ENCODE peak calls at places on chromosomes 11 and 22, in ten cellular contexts. One of them, this sample, is unnamed.

GRCh38 chr11:120188831-120189455 is 21.9 kb upstream of the OAF start:
- DNase-seq in GM04504: no peak
- DNase-seq in NCI-H1105: no peak
- DNase-seq in upper lobe of right lung: peak
- DNase-seq in GM20000: no peak
- DNase-seq in NCI-H1436: no peak
- DNase-seq in substantia nigra: no peak
- DNase-seq in posterior vena cava: peak
- DNase-seq in mesothelial cell of epicardium: no peak
- DNase-seq in COR-L47: no peak
- DNase-seq in this sample: no peak

GRCh38 chr11:104892723-104893511 is 5.3 kb downstream of the CASP12 start:
- DNase-seq in GM04504: no peak
- DNase-seq in NCI-H1105: no peak
- DNase-seq in upper lobe of right lung: no peak
- DNase-seq in GM20000: no peak
- DNase-seq in NCI-H1436: no peak
- DNase-seq in substantia nigra: no peak
- DNase-seq in posterior vena cava: no peak
- DNase-seq in mesothelial cell of epicardium: no peak
- DNase-seq in COR-L47: no peak
- DNase-seq in this sample: peak

GRCh38 chr11:57940044-57940781 is 83.5 kb upstream of the OR9Q1 start:
- DNase-seq in GM04504: no peak
- DNase-seq in NCI-H1105: no peak
- DNase-seq in upper lobe of right lung: no peak
- DNase-seq in GM20000: no peak
- DNase-seq in NCI-H1436: no peak
- DNase-seq in substantia nigra: no peak
- DNase-seq in posterior vena cava: no peak
- DNase-seq in mesothelial cell of epicardium: no peak
- DNase-seq in COR-L47: no peak
- DNase-seq in this sample: no peak

GRCh38 chr11:44643207-44643606 is 77.7 kb downstream of the CD82 start:
- DNase-seq in GM04504: no peak
- DNase-seq in NCI-H1105: no peak
- DNase-seq in upper lobe of right lung: no peak
- DNase-seq in GM20000: no peak
- DNase-seq in NCI-H1436: no peak
- DNase-seq in substantia nigra: no peak
- DNase-seq in posterior vena cava: no peak
- DNase-seq in mesothelial cell of epicardium: no peak
- DNase-seq in COR-L47: no peak
- DNase-seq in this sample: no peak

GRCh38 chr11:74612877-74613276 is 20.5 kb downstream of the POLD3 start:
- DNase-seq in GM04504: no peak
- DNase-seq in NCI-H1105: no peak
- DNase-seq in upper lobe of right lung: no peak
- DNase-seq in GM20000: no peak
- DNase-seq in NCI-H1436: no peak
- DNase-seq in substantia nigra: no peak
- DNase-seq in posterior vena cava: no peak
- DNase-seq in mesothelial cell of epicardium: no peak
- DNase-seq in COR-L47: no peak
- DNase-seq in this sample: no peak

GRCh38 chr11:128814856-128815705 is 52.0 kb downstream of the KCNJ1 start:
- DNase-seq in GM04504: peak
- DNase-seq in NCI-H1105: no peak
- DNase-seq in upper lobe of right lung: no peak
- DNase-seq in GM20000: no peak
- DNase-seq in NCI-H1436: peak
- DNase-seq in substantia nigra: no peak
- DNase-seq in posterior vena cava: peak
- DNase-seq in mesothelial cell of epicardium: no peak
- DNase-seq in COR-L47: no peak
- DNase-seq in this sample: peak

GRCh38 chr11:55572548-55572947 is 620 bp downstream of the OR4C16 start:
- DNase-seq in GM04504: no peak
- DNase-seq in NCI-H1105: no peak
- DNase-seq in upper lobe of right lung: no peak
- DNase-seq in GM20000: no peak
- DNase-seq in NCI-H1436: no peak
- DNase-seq in substantia nigra: no peak
- DNase-seq in posterior vena cava: no peak
- DNase-seq in mesothelial cell of epicardium: no peak
- DNase-seq in COR-L47: no peak
- DNase-seq in this sample: no peak

GRCh38 chr22:46024136-46024840 is 47.3 kb upstream of the WNT7B start:
- DNase-seq in GM04504: no peak
- DNase-seq in NCI-H1105: no peak
- DNase-seq in upper lobe of right lung: no peak
- DNase-seq in GM20000: no peak
- DNase-seq in NCI-H1436: no peak
- DNase-seq in substantia nigra: no peak
- DNase-seq in posterior vena cava: peak
- DNase-seq in mesothelial cell of epicardium: no peak
- DNase-seq in COR-L47: no peak
- DNase-seq in this sample: no peak

GRCh38 chr22:49392247-49392646 is 435.4 kb downstream of the BRD1 start:
- DNase-seq in GM04504: no peak
- DNase-seq in NCI-H1105: no peak
- DNase-seq in upper lobe of right lung: no peak
- DNase-seq in GM20000: no peak
- DNase-seq in NCI-H1436: no peak
- DNase-seq in substantia nigra: no peak
- DNase-seq in posterior vena cava: no peak
- DNase-seq in mesothelial cell of epicardium: no peak
- DNase-seq in COR-L47: no peak
- DNase-seq in this sample: no peak

GRCh38 chr22:22691716-22692701 is 47.6 kb downstream of the GGTLC2 start:
- DNase-seq in GM04504: no peak
- DNase-seq in NCI-H1105: no peak
- DNase-seq in upper lobe of right lung: no peak
- DNase-seq in GM20000: no peak
- DNase-seq in NCI-H1436: no peak
- DNase-seq in substantia nigra: no peak
- DNase-seq in posterior vena cava: no peak
- DNase-seq in mesothelial cell of epicardium: no peak
- DNase-seq in COR-L47: no peak
- DNase-seq in this sample: peak

GRCh38 chr22:26086359-26086758 is 82.9 kb upstream of the SEZ6L start:
- DNase-seq in GM04504: no peak
- DNase-seq in NCI-H1105: peak
- DNase-seq in upper lobe of right lung: no peak
- DNase-seq in GM20000: no peak
- DNase-seq in NCI-H1436: peak
- DNase-seq in substantia nigra: no peak
- DNase-seq in posterior vena cava: no peak
- DNase-seq in mesothelial cell of epicardium: no peak
- DNase-seq in COR-L47: peak
- DNase-seq in this sample: no peak

GRCh38 chr22:49756656-49757055 is 71.0 kb downstream of the BRD1 start:
- DNase-seq in GM04504: no peak
- DNase-seq in NCI-H1105: no peak
- DNase-seq in upper lobe of right lung: peak
- DNase-seq in GM20000: no peak
- DNase-seq in NCI-H1436: no peak
- DNase-seq in substantia nigra: no peak
- DNase-seq in posterior vena cava: no peak
- DNase-seq in mesothelial cell of epicardium: no peak
- DNase-seq in COR-L47: no peak
- DNase-seq in this sample: no peak

GRCh38 chr11:12280838-12281565 is 96.4 kb upstream of the PARVA start:
- DNase-seq in GM04504: no peak
- DNase-seq in NCI-H1105: no peak
- DNase-seq in upper lobe of right lung: no peak
- DNase-seq in GM20000: no peak
- DNase-seq in NCI-H1436: no peak
- DNase-seq in substantia nigra: no peak
- DNase-seq in posterior vena cava: peak
- DNase-seq in mesothelial cell of epicardium: no peak
- DNase-seq in COR-L47: no peak
- DNase-seq in this sample: no peak

GRCh38 chr11:27468209-27468608 is 4.4 kb downstream of the LGR4 start:
- DNase-seq in GM04504: peak
- DNase-seq in NCI-H1105: no peak
- DNase-seq in upper lobe of right lung: no peak
- DNase-seq in GM20000: no peak
- DNase-seq in NCI-H1436: no peak
- DNase-seq in substantia nigra: no peak
- DNase-seq in posterior vena cava: no peak
- DNase-seq in mesothelial cell of epicardium: no peak
- DNase-seq in COR-L47: no peak
- DNase-seq in this sample: no peak

GRCh38 chr11:2315395-2316168 is 13.8 kb downstream of the TSPAN32 start:
- DNase-seq in GM04504: no peak
- DNase-seq in NCI-H1105: no peak
- DNase-seq in upper lobe of right lung: peak
- DNase-seq in GM20000: no peak
- DNase-seq in NCI-H1436: no peak
- DNase-seq in substantia nigra: no peak
- DNase-seq in posterior vena cava: no peak
- DNase-seq in mesothelial cell of epicardium: no peak
- DNase-seq in COR-L47: no peak
- DNase-seq in this sample: no peak

GRCh38 chr22:31538815-31539214 is 42.5 kb downstream of the SFI1 start:
- DNase-seq in GM04504: no peak
- DNase-seq in NCI-H1105: no peak
- DNase-seq in upper lobe of right lung: no peak
- DNase-seq in GM20000: peak
- DNase-seq in NCI-H1436: no peak
- DNase-seq in substantia nigra: no peak
- DNase-seq in posterior vena cava: no peak
- DNase-seq in mesothelial cell of epicardium: no peak
- DNase-seq in COR-L47: no peak
- DNase-seq in this sample: no peak

GRCh38 chr11:104654414-104654813 is 243.8 kb downstream of the CASP12 start:
- DNase-seq in GM04504: no peak
- DNase-seq in NCI-H1105: no peak
- DNase-seq in upper lobe of right lung: no peak
- DNase-seq in GM20000: no peak
- DNase-seq in NCI-H1436: no peak
- DNase-seq in substantia nigra: no peak
- DNase-seq in posterior vena cava: no peak
- DNase-seq in mesothelial cell of epicardium: no peak
- DNase-seq in COR-L47: no peak
- DNase-seq in this sample: no peak

GRCh38 chr11:105573091-105573490 is 36.8 kb upstream of the GRIA4 start:
- DNase-seq in GM04504: no peak
- DNase-seq in NCI-H1105: no peak
- DNase-seq in upper lobe of right lung: no peak
- DNase-seq in GM20000: no peak
- DNase-seq in NCI-H1436: no peak
- DNase-seq in substantia nigra: no peak
- DNase-seq in posterior vena cava: no peak
- DNase-seq in mesothelial cell of epicardium: no peak
- DNase-seq in COR-L47: no peak
- DNase-seq in this sample: no peak

GRCh38 chr11:74417379-74417804 is 19.2 kb upstream of the PGM2L1 start:
- DNase-seq in GM04504: no peak
- DNase-seq in NCI-H1105: peak
- DNase-seq in upper lobe of right lung: no peak
- DNase-seq in GM20000: no peak
- DNase-seq in NCI-H1436: no peak
- DNase-seq in substantia nigra: no peak
- DNase-seq in posterior vena cava: no peak
- DNase-seq in mesothelial cell of epicardium: no peak
- DNase-seq in COR-L47: no peak
- DNase-seq in this sample: no peak

GRCh38 chr11:103942646-103943045 is 93.8 kb upstream of the DDI1 start:
- DNase-seq in GM04504: no peak
- DNase-seq in NCI-H1105: no peak
- DNase-seq in upper lobe of right lung: no peak
- DNase-seq in GM20000: no peak
- DNase-seq in NCI-H1436: no peak
- DNase-seq in substantia nigra: no peak
- DNase-seq in posterior vena cava: no peak
- DNase-seq in mesothelial cell of epicardium: no peak
- DNase-seq in COR-L47: no peak
- DNase-seq in this sample: no peak

GRCh38 chr22:17366329-17366728 is 2.9 kb upstream of the CECR2 start:
- DNase-seq in GM04504: no peak
- DNase-seq in NCI-H1105: no peak
- DNase-seq in upper lobe of right lung: no peak
- DNase-seq in GM20000: no peak
- DNase-seq in NCI-H1436: no peak
- DNase-seq in substantia nigra: no peak
- DNase-seq in posterior vena cava: no peak
- DNase-seq in mesothelial cell of epicardium: no peak
- DNase-seq in COR-L47: no peak
- DNase-seq in this sample: no peak

GRCh38 chr11:46333129-46333947 is 13.9 kb upstream of the DGKZ start:
- DNase-seq in GM04504: no peak
- DNase-seq in NCI-H1105: peak
- DNase-seq in upper lobe of right lung: no peak
- DNase-seq in GM20000: peak
- DNase-seq in NCI-H1436: no peak
- DNase-seq in substantia nigra: no peak
- DNase-seq in posterior vena cava: no peak
- DNase-seq in mesothelial cell of epicardium: no peak
- DNase-seq in COR-L47: peak
- DNase-seq in this sample: no peak